ENCODE peak calls at places on chromosome 11, in six cellular contexts. One of them, this sample, is unnamed.

GRCh38 chr11:130653838-130654601 is 205.6 kb downstream of the ADAMTS15 start:
- DNase-seq in activated T-cell treated with anti-CD3 and anti-CD28 coated beads for 1 hour: no peak
- DNase-seq in iPS-NIHi11: peak; percentile 61
- DNase-seq in Caki2: peak; percentile 79
- DNase-seq in fibroblast of the conjunctiva: peak; percentile 65
- DNase-seq in activated CD4-positive, alpha-beta T cell treated with anti-CD3 and anti-CD28 coated beads, Interleukin-2, amount 10 ng/mL, durations not matched to agents 24 days and 14 days: no peak
- DNase-seq in this sample: peak; percentile 92

GRCh38 chr11:61110255-61111059 is 8.2 kb downstream of the CD5 start:
- DNase-seq in iPS-NIHi11: no peak
- DNase-seq in activated CD4-positive, alpha-beta T cell treated with anti-CD3 and anti-CD28 coated beads, Interleukin-2, amount 10 ng/mL, durations not matched to agents 24 days and 14 days: no peak
- DNase-seq in fibroblast of the conjunctiva: no peak
- DNase-seq in Caki2: no peak
- DNase-seq in activated T-cell treated with anti-CD3 and anti-CD28 coated beads for 1 hour: no peak
- DNase-seq in this sample: no peak

GRCh38 chr11:32487270-32487669 is 51.9 kb upstream of the WT1 start:
- DNase-seq in activated CD4-positive, alpha-beta T cell treated with anti-CD3 and anti-CD28 coated beads, Interleukin-2, amount 10 ng/mL, durations not matched to agents 24 days and 14 days: no peak
- DNase-seq in fibroblast of the conjunctiva: no peak
- DNase-seq in Caki2: no peak
- DNase-seq in activated T-cell treated with anti-CD3 and anti-CD28 coated beads for 1 hour: no peak
- DNase-seq in iPS-NIHi11: peak; percentile 61
- DNase-seq in this sample: no peak

GRCh38 chr11:2164861-2165555 is 4.0 kb upstream of the INS start:
- DNase-seq in Caki2: no peak
- DNase-seq in fibroblast of the conjunctiva: no peak
- DNase-seq in activated CD4-positive, alpha-beta T cell treated with anti-CD3 and anti-CD28 coated beads, Interleukin-2, amount 10 ng/mL, durations not matched to agents 24 days and 14 days: no peak
- DNase-seq in iPS-NIHi11: no peak
- DNase-seq in activated T-cell treated with anti-CD3 and anti-CD28 coated beads for 1 hour: no peak
- DNase-seq in this sample: no peak

GRCh38 chr11:123671534-123671933 is 17.1 kb upstream of the SCN3B start:
- DNase-seq in activated T-cell treated with anti-CD3 and anti-CD28 coated beads for 1 hour: no peak
- DNase-seq in activated CD4-positive, alpha-beta T cell treated with anti-CD3 and anti-CD28 coated beads, Interleukin-2, amount 10 ng/mL, durations not matched to agents 24 days and 14 days: no peak
- DNase-seq in fibroblast of the conjunctiva: no peak
- DNase-seq in iPS-NIHi11: no peak
- DNase-seq in Caki2: no peak
- DNase-seq in this sample: no peak

GRCh38 chr11:111634981-111635705 is 32.9 kb downstream of the SIK2 start:
- DNase-seq in Caki2: peak; percentile 44
- DNase-seq in activated CD4-positive, alpha-beta T cell treated with anti-CD3 and anti-CD28 coated beads, Interleukin-2, amount 10 ng/mL, durations not matched to agents 24 days and 14 days: no peak
- DNase-seq in activated T-cell treated with anti-CD3 and anti-CD28 coated beads for 1 hour: no peak
- DNase-seq in iPS-NIHi11: no peak
- DNase-seq in fibroblast of the conjunctiva: peak; percentile 18
- DNase-seq in this sample: no peak

GRCh38 chr11:2525166-2525861 is 80.5 kb downstream of the KCNQ1 start:
- DNase-seq in activated CD4-positive, alpha-beta T cell treated with anti-CD3 and anti-CD28 coated beads, Interleukin-2, amount 10 ng/mL, durations not matched to agents 24 days and 14 days: no peak
- DNase-seq in activated T-cell treated with anti-CD3 and anti-CD28 coated beads for 1 hour: no peak
- DNase-seq in fibroblast of the conjunctiva: no peak
- DNase-seq in Caki2: no peak
- DNase-seq in iPS-NIHi11: no peak
- DNase-seq in this sample: peak; percentile 32

GRCh38 chr11:115521874-115522273 is 17.7 kb upstream of the CADM1 start:
- DNase-seq in activated T-cell treated with anti-CD3 and anti-CD28 coated beads for 1 hour: no peak
- DNase-seq in activated CD4-positive, alpha-beta T cell treated with anti-CD3 and anti-CD28 coated beads, Interleukin-2, amount 10 ng/mL, durations not matched to agents 24 days and 14 days: no peak
- DNase-seq in iPS-NIHi11: no peak
- DNase-seq in fibroblast of the conjunctiva: no peak
- DNase-seq in Caki2: no peak
- DNase-seq in this sample: no peak

GRCh38 chr11:11733246-11733763 is 108.5 kb upstream of the USP47 start:
- DNase-seq in Caki2: no peak
- DNase-seq in activated T-cell treated with anti-CD3 and anti-CD28 coated beads for 1 hour: no peak
- DNase-seq in iPS-NIHi11: no peak
- DNase-seq in activated CD4-positive, alpha-beta T cell treated with anti-CD3 and anti-CD28 coated beads, Interleukin-2, amount 10 ng/mL, durations not matched to agents 24 days and 14 days: no peak
- DNase-seq in fibroblast of the conjunctiva: no peak
- DNase-seq in this sample: no peak

GRCh38 chr11:97349201-97349600 is 959.4 kb downstream of the JRKL start:
- DNase-seq in activated T-cell treated with anti-CD3 and anti-CD28 coated beads for 1 hour: no peak
- DNase-seq in activated CD4-positive, alpha-beta T cell treated with anti-CD3 and anti-CD28 coated beads, Interleukin-2, amount 10 ng/mL, durations not matched to agents 24 days and 14 days: no peak
- DNase-seq in iPS-NIHi11: no peak
- DNase-seq in Caki2: no peak
- DNase-seq in fibroblast of the conjunctiva: no peak
- DNase-seq in this sample: no peak

GRCh38 chr11:40118026-40118425 is 1341.4 kb downstream of the LRRC4C start:
- DNase-seq in fibroblast of the conjunctiva: no peak
- DNase-seq in activated CD4-positive, alpha-beta T cell treated with anti-CD3 and anti-CD28 coated beads, Interleukin-2, amount 10 ng/mL, durations not matched to agents 24 days and 14 days: no peak
- DNase-seq in Caki2: no peak
- DNase-seq in iPS-NIHi11: no peak
- DNase-seq in activated T-cell treated with anti-CD3 and anti-CD28 coated beads for 1 hour: no peak
- DNase-seq in this sample: no peak

GRCh38 chr11:80860632-80861031 is 1419.8 kb upstream of the TENM4 start:
- DNase-seq in activated CD4-positive, alpha-beta T cell treated with anti-CD3 and anti-CD28 coated beads, Interleukin-2, amount 10 ng/mL, durations not matched to agents 24 days and 14 days: no peak
- DNase-seq in Caki2: no peak
- DNase-seq in iPS-NIHi11: no peak
- DNase-seq in fibroblast of the conjunctiva: no peak
- DNase-seq in activated T-cell treated with anti-CD3 and anti-CD28 coated beads for 1 hour: no peak
- DNase-seq in this sample: no peak

GRCh38 chr11:11866203-11866602 is 24.4 kb downstream of the USP47 start:
- DNase-seq in fibroblast of the conjunctiva: no peak
- DNase-seq in activated CD4-positive, alpha-beta T cell treated with anti-CD3 and anti-CD28 coated beads, Interleukin-2, amount 10 ng/mL, durations not matched to agents 24 days and 14 days: no peak
- DNase-seq in iPS-NIHi11: no peak
- DNase-seq in Caki2: no peak
- DNase-seq in activated T-cell treated with anti-CD3 and anti-CD28 coated beads for 1 hour: no peak
- DNase-seq in this sample: no peak

GRCh38 chr11:66124564-66124963 is 54.5 kb downstream of the PACS1 start:
- DNase-seq in activated CD4-positive, alpha-beta T cell treated with anti-CD3 and anti-CD28 coated beads, Interleukin-2, amount 10 ng/mL, durations not matched to agents 24 days and 14 days: no peak
- DNase-seq in activated T-cell treated with anti-CD3 and anti-CD28 coated beads for 1 hour: no peak
- DNase-seq in Caki2: peak; percentile 74
- DNase-seq in fibroblast of the conjunctiva: no peak
- DNase-seq in iPS-NIHi11: no peak
- DNase-seq in this sample: no peak

GRCh38 chr11:65710424-65710823 is 1.6 kb upstream of the KAT5 start:
- DNase-seq in Caki2: no peak
- DNase-seq in activated T-cell treated with anti-CD3 and anti-CD28 coated beads for 1 hour: no peak
- DNase-seq in iPS-NIHi11: no peak
- DNase-seq in fibroblast of the conjunctiva: no peak
- DNase-seq in activated CD4-positive, alpha-beta T cell treated with anti-CD3 and anti-CD28 coated beads, Interleukin-2, amount 10 ng/mL, durations not matched to agents 24 days and 14 days: no peak
- DNase-seq in this sample: no peak

GRCh38 chr11:97990162-97990920 is 1030.4 kb upstream of the CNTN5 start:
- DNase-seq in activated CD4-positive, alpha-beta T cell treated with anti-CD3 and anti-CD28 coated beads, Interleukin-2, amount 10 ng/mL, durations not matched to agents 24 days and 14 days: no peak
- DNase-seq in activated T-cell treated with anti-CD3 and anti-CD28 coated beads for 1 hour: no peak
- DNase-seq in fibroblast of the conjunctiva: no peak
- DNase-seq in iPS-NIHi11: no peak
- DNase-seq in Caki2: no peak
- DNase-seq in this sample: no peak

GRCh38 chr11:104122008-104122635 is 41.8 kb downstream of the PDGFD start:
- DNase-seq in iPS-NIHi11: no peak
- DNase-seq in activated CD4-positive, alpha-beta T cell treated with anti-CD3 and anti-CD28 coated beads, Interleukin-2, amount 10 ng/mL, durations not matched to agents 24 days and 14 days: no peak
- DNase-seq in activated T-cell treated with anti-CD3 and anti-CD28 coated beads for 1 hour: no peak
- DNase-seq in fibroblast of the conjunctiva: no peak
- DNase-seq in Caki2: no peak
- DNase-seq in this sample: no peak

GRCh38 chr11:71325418-71326327 is 73.3 kb upstream of the SHANK2 start:
- DNase-seq in fibroblast of the conjunctiva: no peak
- DNase-seq in iPS-NIHi11: no peak
- DNase-seq in Caki2: no peak
- DNase-seq in activated T-cell treated with anti-CD3 and anti-CD28 coated beads for 1 hour: no peak
- DNase-seq in activated CD4-positive, alpha-beta T cell treated with anti-CD3 and anti-CD28 coated beads, Interleukin-2, amount 10 ng/mL, durations not matched to agents 24 days and 14 days: no peak
- DNase-seq in this sample: no peak

GRCh38 chr11:68043349-68044144 is 4.7 kb downstream of the TCIRG1 start:
- DNase-seq in fibroblast of the conjunctiva: peak; percentile 51
- DNase-seq in iPS-NIHi11: no peak
- DNase-seq in activated CD4-positive, alpha-beta T cell treated with anti-CD3 and anti-CD28 coated beads, Interleukin-2, amount 10 ng/mL, durations not matched to agents 24 days and 14 days: no peak
- DNase-seq in activated T-cell treated with anti-CD3 and anti-CD28 coated beads for 1 hour: no peak
- DNase-seq in Caki2: no peak
- DNase-seq in this sample: no peak

GRCh38 chr11:35003658-35004057 is 87.2 kb downstream of the PDHX start:
- DNase-seq in iPS-NIHi11: no peak
- DNase-seq in activated CD4-positive, alpha-beta T cell treated with anti-CD3 and anti-CD28 coated beads, Interleukin-2, amount 10 ng/mL, durations not matched to agents 24 days and 14 days: no peak
- DNase-seq in Caki2: no peak
- DNase-seq in activated T-cell treated with anti-CD3 and anti-CD28 coated beads for 1 hour: no peak
- DNase-seq in fibroblast of the conjunctiva: no peak
- DNase-seq in this sample: no peak

GRCh38 chr11:94125408-94126120 is 3.1 kb upstream of the PANX1 start:
- DNase-seq in activated T-cell treated with anti-CD3 and anti-CD28 coated beads for 1 hour: no peak
- DNase-seq in activated CD4-positive, alpha-beta T cell treated with anti-CD3 and anti-CD28 coated beads, Interleukin-2, amount 10 ng/mL, durations not matched to agents 24 days and 14 days: no peak
- DNase-seq in fibroblast of the conjunctiva: no peak
- DNase-seq in iPS-NIHi11: no peak
- DNase-seq in Caki2: no peak
- DNase-seq in this sample: no peak

GRCh38 chr11:95338430-95338991 is 107.5 kb upstream of the SESN3 start:
- DNase-seq in activated CD4-positive, alpha-beta T cell treated with anti-CD3 and anti-CD28 coated beads, Interleukin-2, amount 10 ng/mL, durations not matched to agents 24 days and 14 days: no peak
- DNase-seq in iPS-NIHi11: peak; percentile 50
- DNase-seq in Caki2: no peak
- DNase-seq in activated T-cell treated with anti-CD3 and anti-CD28 coated beads for 1 hour: no peak
- DNase-seq in fibroblast of the conjunctiva: peak; percentile 82
- DNase-seq in this sample: peak; percentile 69

GRCh38 chr11:2825886-2826678 is 59.5 kb downstream of the CDKN1C start:
- DNase-seq in activated T-cell treated with anti-CD3 and anti-CD28 coated beads for 1 hour: no peak
- DNase-seq in Caki2: no peak
- DNase-seq in activated CD4-positive, alpha-beta T cell treated with anti-CD3 and anti-CD28 coated beads, Interleukin-2, amount 10 ng/mL, durations not matched to agents 24 days and 14 days: no peak
- DNase-seq in iPS-NIHi11: peak; percentile 82
- DNase-seq in fibroblast of the conjunctiva: peak; percentile 92
- DNase-seq in this sample: peak; percentile 78

GRCh38 chr11:114098927-114099326 is 39.4 kb downstream of the ZBTB16 start:
- DNase-seq in Caki2: no peak
- DNase-seq in fibroblast of the conjunctiva: no peak
- DNase-seq in iPS-NIHi11: no peak
- DNase-seq in activated T-cell treated with anti-CD3 and anti-CD28 coated beads for 1 hour: no peak
- DNase-seq in activated CD4-positive, alpha-beta T cell treated with anti-CD3 and anti-CD28 coated beads, Interleukin-2, amount 10 ng/mL, durations not matched to agents 24 days and 14 days: no peak
- DNase-seq in this sample: no peak

GRCh38 chr11:72641900-72642814 is 32.1 kb downstream of the PDE2A start:
- DNase-seq in activated CD4-positive, alpha-beta T cell treated with anti-CD3 and anti-CD28 coated beads, Interleukin-2, amount 10 ng/mL, durations not matched to agents 24 days and 14 days: peak; percentile 70
- DNase-seq in iPS-NIHi11: peak; percentile 91
- DNase-seq in activated T-cell treated with anti-CD3 and anti-CD28 coated beads for 1 hour: no peak
- DNase-seq in fibroblast of the conjunctiva: no peak
- DNase-seq in Caki2: peak; percentile 28
- DNase-seq in this sample: peak; percentile 64